ENCODE peak calls at places on chromosomes 7 and 10, in five cellular contexts. J is cardiac muscle cell, D is choroid plexus epithelial cell, H is transverse colon, W is heart left ventricle. N is an unnamed sample.
A peak's percentile ranks its signal among the peaks of the same experiment; 100 is the strongest.

GRCh38 chr7:97003262-97004236 is 1.8 kb upstream of the DLX6 start:
- DNase-seq in J (no peak), D (no peak), H (no peak), W (no peak), N (no peak)

GRCh38 chr7:74305987-74306736 is 17.0 kb downstream of the CLIP2 start:
- DNase-seq in J (no peak), D (no peak), H (no peak), W (no peak), N (no peak)

GRCh38 chr10:110446954-110447608 is 50.6 kb upstream of the DUSP5 start:
- DNase-seq in J (peak; percentile 94), D (peak; percentile 81), H (no peak), W (no peak), N (peak; percentile 93)

GRCh38 chr7:123961731-123962130 is 36.7 kb downstream of the SPAM1 start:
- DNase-seq in J (peak; percentile 37), D (peak; percentile 49), H (no peak), W (no peak), N (peak; percentile 17)

GRCh38 chr10:112959207-112959838 is 9.3 kb downstream of the TCF7L2 start:
- DNase-seq in J (peak; percentile 65), D (peak; percentile 65), H (no peak), W (no peak), N (peak; percentile 68)

GRCh38 chr10:35421553-35422178 is 85.4 kb downstream of the CCNY start:
- DNase-seq in J (peak; percentile 86), D (peak; percentile 93), H (peak; percentile 26), W (no peak), N (peak; percentile 91)

GRCh38 chr10:123997486-123998196 is 95.8 kb downstream of the CHST15 start:
- DNase-seq in J (peak; percentile 98), D (peak; percentile 97), H (no peak), W (no peak), N (peak; percentile 83)

GRCh38 chr10:26879744-26880143 is 19.0 kb upstream of the ABI1 start:
- DNase-seq in J (no peak), D (no peak), H (peak; percentile 47), W (no peak), N (no peak)

GRCh38 chr10:102413053-102413705 is 5.4 kb downstream of the PSD start:
- DNase-seq in J (peak; percentile 43), D (no peak), H (no peak), W (no peak), N (no peak)

GRCh38 chr7:23357190-23358093 is 58.3 kb downstream of the MALSU1 start:
- DNase-seq in J (peak; percentile 59), D (peak; percentile 77), H (no peak), W (no peak), N (peak; percentile 74)
- TF ChIP-seq CTCF in J (peak; percentile 27), D (peak; percentile 44), H (peak; percentile 9), W (peak; percentile 32), N (peak; percentile 33)

GRCh38 chr7:76268376-76268775 is 34.1 kb upstream of the HSPB1 start:
- DNase-seq in J (no peak), D (no peak), H (no peak), W (no peak), N (no peak)

GRCh38 chr7:76272142-76272541 is 30.3 kb upstream of the HSPB1 start:
- DNase-seq in J (no peak), D (no peak), H (no peak), W (no peak), N (no peak)

GRCh38 chr7:76273503-76273902 is 29.0 kb upstream of the HSPB1 start:
- DNase-seq in J (no peak), D (no peak), H (no peak), W (no peak), N (no peak)

GRCh38 chr7:76269895-76270294 is 32.6 kb upstream of the HSPB1 start:
- DNase-seq in J (peak; percentile 46), D (no peak), H (no peak), W (no peak), N (peak; percentile 27)

GRCh38 chr7:76272872-76273271 is 29.6 kb upstream of the HSPB1 start:
- DNase-seq in J (no peak), D (no peak), H (no peak), W (no peak), N (no peak)
- H3K4me3 ChIP-seq in J (no peak overlapping the region), D (no peak overlapping the region), H (no peak overlapping the region), W (no peak overlapping the region), N (no peak overlapping the region)

GRCh38 chr10:96473866-96474265 is 39.9 kb downstream of the TLL2 start:
- DNase-seq in J (no peak), D (no peak), H (no peak), W (no peak), N (no peak)

GRCh38 chr10:96468845-96469244 is 44.9 kb downstream of the TLL2 start:
- DNase-seq in J (no peak), D (no peak), H (no peak), W (no peak), N (no peak)

GRCh38 chr10:96465599-96465998 is 48.1 kb downstream of the TLL2 start:
- DNase-seq in J (no peak), D (no peak), H (no peak), W (no peak), N (no peak)

GRCh38 chr10:96470108-96470743 is 43.5 kb downstream of the TLL2 start:
- DNase-seq in J (peak; percentile 54), D (peak; percentile 75), H (no peak), W (peak; percentile 20), N (peak; percentile 35)
- TF ChIP-seq CTCF in J (peak; percentile 72), D (peak; percentile 86), H (no peak), W (peak; percentile 61), N (peak; percentile 58)

DNA sequence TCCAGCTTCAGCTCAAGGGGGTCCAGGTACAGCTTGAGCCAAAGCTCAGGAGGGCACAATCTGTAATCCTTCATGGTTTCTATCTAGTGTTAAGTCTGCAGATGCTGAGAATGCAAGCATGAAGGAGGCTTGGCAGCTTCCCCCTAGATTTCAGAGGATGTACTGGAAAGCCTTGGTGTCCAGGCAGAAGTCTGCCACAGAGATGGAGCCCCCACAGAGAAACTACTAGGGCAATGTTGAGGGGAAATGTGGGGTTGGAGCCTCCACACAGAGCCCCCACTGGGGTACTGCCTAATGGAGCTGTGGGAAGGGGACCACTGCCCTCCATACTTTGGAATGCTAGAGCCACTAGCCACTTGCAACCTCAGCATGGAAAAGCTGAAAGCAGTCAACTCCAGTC is 11.4 kb downstream of the ZNF25 start:
- DNase-seq in J (no peak), D (no peak), H (no peak), W (no peak), N (no peak)
- H3K4me3 ChIP-seq in J (no peak overlapping the region), D (no peak overlapping the region), H (no peak overlapping the region), W (no peak overlapping the region), N (no peak overlapping the region)

GRCh38 chr10:78261291-78261690 is 227.6 kb downstream of the RPS24 start:
- DNase-seq in J (no peak), D (no peak), H (no peak), W (no peak), N (no peak)

GRCh38 chr10:78260141-78260540 is 226.5 kb downstream of the RPS24 start:
- DNase-seq in J (peak; percentile 68), D (peak; percentile 17), H (no peak), W (no peak), N (peak; percentile 42)

GRCh38 chr10:78258303-78259030 is 224.8 kb downstream of the RPS24 start:
- DNase-seq in J (no peak), D (no peak), H (no peak), W (no peak), N (no peak)

GRCh38 chr10:78259394-78259793 is 225.7 kb downstream of the RPS24 start:
- DNase-seq in J (no peak), D (no peak), H (no peak), W (no peak), N (no peak)

DNA sequence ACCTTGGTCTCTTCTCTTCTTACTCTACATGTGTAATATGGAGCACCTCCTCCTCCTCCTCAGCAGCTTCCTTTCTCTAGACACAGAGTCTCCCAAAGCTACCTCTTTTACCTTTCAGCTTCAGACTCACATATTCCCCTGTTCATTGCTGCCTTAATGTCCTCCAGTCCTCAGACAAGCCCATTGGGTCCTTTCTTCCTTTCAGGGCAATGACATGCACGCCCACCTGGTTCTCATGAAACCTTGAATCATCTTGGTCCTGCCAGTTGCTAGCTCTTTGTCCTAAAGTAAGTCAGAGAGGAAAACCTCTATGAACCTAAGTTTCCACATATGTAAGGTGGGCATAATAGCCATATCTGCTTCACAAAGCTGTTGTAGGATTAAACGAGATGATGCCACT is 227.0 kb downstream of the RPS24 start:
- DNase-seq in J (no peak), D (no peak), H (no peak), W (no peak), N (no peak)
- TF ChIP-seq CTCF in J (no peak), D (no peak), H (no peak), W (no peak), N (no peak)

DNA sequence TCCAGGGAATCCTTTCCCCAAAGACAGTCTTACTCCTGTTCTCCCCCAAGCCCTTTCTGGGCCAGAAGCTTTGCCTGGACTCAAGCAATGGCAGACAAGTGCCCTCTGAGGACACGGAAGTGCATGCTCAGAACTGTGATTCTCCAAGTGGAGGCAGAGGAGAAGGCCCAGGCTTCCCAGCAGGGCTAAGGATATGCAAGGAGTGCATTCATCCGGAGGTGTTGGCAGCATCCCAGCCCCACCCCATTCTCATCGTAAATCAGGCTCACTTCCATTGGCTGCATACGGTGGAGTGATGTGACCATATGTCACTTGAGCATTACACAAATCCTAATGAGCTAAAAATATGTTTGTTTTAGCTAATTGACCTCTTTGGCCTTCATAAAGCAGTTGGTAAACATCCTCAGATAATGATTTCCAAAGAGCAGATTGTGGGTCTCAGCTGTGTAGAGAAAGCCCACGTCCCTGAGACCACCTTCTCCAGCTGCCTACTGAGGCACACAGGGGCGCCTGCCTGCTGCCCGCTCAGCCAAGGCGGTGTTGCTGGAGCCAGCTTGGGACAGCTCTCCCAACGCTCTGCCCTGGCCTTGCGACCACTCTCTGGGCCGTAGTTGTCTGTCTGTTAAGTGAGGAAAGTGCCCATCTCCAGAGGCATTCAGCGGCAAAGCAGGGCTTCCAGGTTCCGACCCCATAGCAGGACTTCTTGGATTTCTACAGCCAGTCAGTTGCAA is 1.4 kb upstream of the RBP3 start:
- DNase-seq in J (no peak), D (no peak), H (no peak), W (no peak), N (no peak)
- H3K4me3 ChIP-seq in J (no peak overlapping the region), D (no peak overlapping the region), H (no peak overlapping the region), W (no peak overlapping the region), N (no peak overlapping the region)

DNA sequence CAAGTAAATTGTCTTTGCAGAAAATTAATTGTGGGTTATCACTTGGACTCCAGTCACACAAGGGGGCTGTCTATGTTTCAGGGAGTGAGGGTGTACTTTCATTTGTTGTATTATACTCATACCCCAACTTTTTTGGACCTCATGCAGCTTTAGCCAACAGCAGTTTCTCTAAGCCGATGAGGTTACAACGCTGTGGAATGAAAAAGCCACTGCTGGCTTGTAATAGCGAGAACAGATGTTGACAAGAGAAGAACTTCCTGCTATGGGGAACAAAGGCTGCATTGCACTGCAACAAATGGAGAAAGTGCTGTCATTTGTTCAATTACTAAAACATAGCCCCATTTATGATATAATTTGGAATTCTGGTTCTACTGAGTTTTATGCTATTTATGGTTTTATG is 104.2 kb upstream of the TMEM72 start:
- DNase-seq in J (peak; percentile 52), D (no peak), H (no peak), W (no peak), N (no peak)
- TF ChIP-seq CTCF in J (no peak), D (no peak), H (no peak), W (no peak), N (no peak)

N was measured in fibroblast of pulmonary artery.